ENCODE peak calls at places on chromosomes 2 and 18, in seven cellular contexts. T, A, W, D, E, U and P are unnamed samples.

GRCh38 chr2:16022548-16023240 is 82.3 kb downstream of the MYCN start:
- DNase-seq in T (no peak), A (no peak), W (no peak), D (no peak), E (no peak), U (no peak), P (no peak)

GRCh38 chr2:144421606-144422510 is 98.1 kb downstream of the ZEB2 start:
- DNase-seq in T (no peak), A (no peak), W (no peak), D (no peak), E (no peak), U (no peak), P (no peak)

GRCh38 chr18:24567199-24567598 is 106.8 kb downstream of the HRH4 start:
- DNase-seq in T (peak), A (peak), W (no peak), D (no peak), E (no peak), U (peak), P (no peak)

GRCh38 chr2:129619471-129619870 is 360.0 kb upstream of the RAB6C start:
- DNase-seq in T (no peak), A (no peak), W (peak), D (no peak), E (no peak), U (peak), P (no peak)

GRCh38 chr2:147689510-147689909 is 155.3 kb upstream of the ACVR2A start:
- DNase-seq in T (no peak), A (no peak), W (no peak), D (no peak), E (no peak), U (no peak), P (no peak)

GRCh38 chr2:236054125-236054524 is 114.1 kb downstream of the GBX2 start:
- DNase-seq in T (no peak), A (no peak), W (no peak), D (no peak), E (no peak), U (no peak), P (no peak)

GRCh38 chr2:1804251-1804855 is 60.0 kb upstream of the PXDN start:
- DNase-seq in T (no peak), A (no peak), W (no peak), D (no peak), E (no peak), U (no peak), P (no peak)

GRCh38 chr2:10170256-10170655 is 47.7 kb downstream of the RRM2 start:
- DNase-seq in T (peak), A (no peak), W (peak), D (no peak), E (no peak), U (no peak), P (no peak)

GRCh38 chr18:67597759-67598158 is 81.2 kb upstream of the DSEL start:
- DNase-seq in T (no peak), A (no peak), W (no peak), D (no peak), E (no peak), U (no peak), P (no peak)

GRCh38 chr18:25289040-25289631 is 62.8 kb downstream of the ZNF521 start:
- DNase-seq in T (peak), A (peak), W (no peak), D (no peak), E (no peak), U (no peak), P (no peak)